ENCODE peak calls at places on chromosomes 16 and 17, in seven cellular contexts. One of them, this sample, is unnamed.

GRCh38 chr17:83079340-83079747 is at the start of gene METRNL:
- DNase-seq in colonic mucosa: peak
- DNase-seq in activated CD4-positive, CD25-positive, alpha-beta regulatory T cell: peak
- DNase-seq in Calu3: peak
- DNase-seq in AG10803: peak
- DNase-seq in NCI-H2171: peak
- DNase-seq in GOT3: peak
- DNase-seq in this sample: no peak

GRCh38 chr17:74137416-74137815 is 66.1 kb upstream of the RPL38 start:
- DNase-seq in colonic mucosa: no peak
- DNase-seq in activated CD4-positive, CD25-positive, alpha-beta regulatory T cell: no peak
- DNase-seq in Calu3: no peak
- DNase-seq in AG10803: no peak
- DNase-seq in NCI-H2171: no peak
- DNase-seq in GOT3: no peak
- DNase-seq in this sample: no peak

GRCh38 chr16:48194828-48195566 is 39.2 kb upstream of the ABCC12 start:
- DNase-seq in colonic mucosa: peak
- DNase-seq in activated CD4-positive, CD25-positive, alpha-beta regulatory T cell: no peak
- DNase-seq in Calu3: peak
- DNase-seq in AG10803: no peak
- DNase-seq in NCI-H2171: peak
- DNase-seq in GOT3: no peak
- DNase-seq in this sample: no peak

GRCh38 chr16:27547134-27547533 is 2.6 kb downstream of the GTF3C1 start:
- DNase-seq in colonic mucosa: no peak
- DNase-seq in activated CD4-positive, CD25-positive, alpha-beta regulatory T cell: no peak
- DNase-seq in Calu3: no peak
- DNase-seq in AG10803: peak
- DNase-seq in NCI-H2171: peak
- DNase-seq in GOT3: no peak
- DNase-seq in this sample: no peak

GRCh38 chr16:26505501-26505900 is 561.2 kb upstream of the C16orf82 start:
- DNase-seq in colonic mucosa: no peak
- DNase-seq in activated CD4-positive, CD25-positive, alpha-beta regulatory T cell: no peak
- DNase-seq in Calu3: no peak
- DNase-seq in AG10803: no peak
- DNase-seq in NCI-H2171: no peak
- DNase-seq in GOT3: no peak
- DNase-seq in this sample: no peak

GRCh38 chr16:28902909-28903308 is 22.1 kb downstream of the RABEP2 start:
- DNase-seq in colonic mucosa: no peak
- DNase-seq in activated CD4-positive, CD25-positive, alpha-beta regulatory T cell: no peak
- DNase-seq in Calu3: no peak
- DNase-seq in AG10803: no peak
- DNase-seq in NCI-H2171: no peak
- DNase-seq in GOT3: no peak
- DNase-seq in this sample: no peak

GRCh38 chr17:37744961-37745800 is at the start of gene HNF1B:
- DNase-seq in colonic mucosa: peak
- DNase-seq in activated CD4-positive, CD25-positive, alpha-beta regulatory T cell: no peak
- DNase-seq in Calu3: peak
- DNase-seq in AG10803: no peak
- DNase-seq in NCI-H2171: no peak
- DNase-seq in GOT3: no peak
- DNase-seq in this sample: no peak

GRCh38 chr17:15409721-15410247 is 57.6 kb downstream of the CDRT4 start:
- DNase-seq in colonic mucosa: no peak
- DNase-seq in activated CD4-positive, CD25-positive, alpha-beta regulatory T cell: no peak
- DNase-seq in Calu3: peak
- DNase-seq in AG10803: peak
- DNase-seq in NCI-H2171: no peak
- DNase-seq in GOT3: no peak
- DNase-seq in this sample: no peak

GRCh38 chr17:80008383-80008840 is 27.3 kb downstream of the TBC1D16 start:
- DNase-seq in colonic mucosa: peak
- DNase-seq in activated CD4-positive, CD25-positive, alpha-beta regulatory T cell: peak
- DNase-seq in Calu3: peak
- DNase-seq in AG10803: peak
- DNase-seq in NCI-H2171: peak
- DNase-seq in GOT3: no peak
- DNase-seq in this sample: peak

GRCh38 chr17:36593651-36594316 is 2.1 kb downstream of the DHRS11 start:
- DNase-seq in colonic mucosa: peak
- DNase-seq in activated CD4-positive, CD25-positive, alpha-beta regulatory T cell: no peak
- DNase-seq in Calu3: no peak
- DNase-seq in AG10803: no peak
- DNase-seq in NCI-H2171: no peak
- DNase-seq in GOT3: no peak
- DNase-seq in this sample: peak

GRCh38 chr16:84479716-84480450 is 24.6 kb downstream of the MEAK7 start:
- DNase-seq in colonic mucosa: no peak
- DNase-seq in activated CD4-positive, CD25-positive, alpha-beta regulatory T cell: no peak
- DNase-seq in Calu3: no peak
- DNase-seq in AG10803: no peak
- DNase-seq in NCI-H2171: no peak
- DNase-seq in GOT3: no peak
- DNase-seq in this sample: no peak

GRCh38 chr17:37743612-37743874 is 1.3 kb downstream of the HNF1B start:
- DNase-seq in colonic mucosa: peak
- DNase-seq in activated CD4-positive, CD25-positive, alpha-beta regulatory T cell: no peak
- DNase-seq in Calu3: peak
- DNase-seq in AG10803: no peak
- DNase-seq in NCI-H2171: no peak
- DNase-seq in GOT3: no peak
- DNase-seq in this sample: no peak

GRCh38 chr17:21119247-21119944 is 7.4 kb upstream of the DHRS7B start:
- DNase-seq in colonic mucosa: peak
- DNase-seq in activated CD4-positive, CD25-positive, alpha-beta regulatory T cell: peak
- DNase-seq in Calu3: peak
- DNase-seq in AG10803: peak
- DNase-seq in NCI-H2171: peak
- DNase-seq in GOT3: no peak
- DNase-seq in this sample: peak

GRCh38 chr17:7016886-7017826 is 4.7 kb downstream of the RNASEK start:
- DNase-seq in colonic mucosa: no peak
- DNase-seq in activated CD4-positive, CD25-positive, alpha-beta regulatory T cell: no peak
- DNase-seq in Calu3: no peak
- DNase-seq in AG10803: no peak
- DNase-seq in NCI-H2171: no peak
- DNase-seq in GOT3: no peak
- DNase-seq in this sample: no peak

GRCh38 chr17:75611746-75612437 is 21.3 kb upstream of the SMIM5 start:
- DNase-seq in colonic mucosa: peak
- DNase-seq in activated CD4-positive, CD25-positive, alpha-beta regulatory T cell: no peak
- DNase-seq in Calu3: no peak
- DNase-seq in AG10803: no peak
- DNase-seq in NCI-H2171: peak
- DNase-seq in GOT3: no peak
- DNase-seq in this sample: no peak

GRCh38 chr16:1474471-1474795 is 395 bp downstream of the CLCN7 start:
- DNase-seq in colonic mucosa: no peak
- DNase-seq in activated CD4-positive, CD25-positive, alpha-beta regulatory T cell: no peak
- DNase-seq in Calu3: no peak
- DNase-seq in AG10803: no peak
- DNase-seq in NCI-H2171: no peak
- DNase-seq in GOT3: no peak
- DNase-seq in this sample: no peak

GRCh38 chr17:77374170-77374936 is 233.6 kb downstream of the SEC14L1 start:
- DNase-seq in colonic mucosa: peak
- DNase-seq in activated CD4-positive, CD25-positive, alpha-beta regulatory T cell: no peak
- DNase-seq in Calu3: no peak
- DNase-seq in AG10803: peak
- DNase-seq in NCI-H2171: peak
- DNase-seq in GOT3: no peak
- DNase-seq in this sample: peak

GRCh38 chr17:60047590-60047989 is 31.1 kb downstream of the HEATR6 start:
- DNase-seq in colonic mucosa: no peak
- DNase-seq in activated CD4-positive, CD25-positive, alpha-beta regulatory T cell: no peak
- DNase-seq in Calu3: no peak
- DNase-seq in AG10803: no peak
- DNase-seq in NCI-H2171: no peak
- DNase-seq in GOT3: no peak
- DNase-seq in this sample: no peak

GRCh38 chr17:81878294-81878693 is 7.2 kb upstream of the ARHGDIA start:
- DNase-seq in colonic mucosa: no peak
- DNase-seq in activated CD4-positive, CD25-positive, alpha-beta regulatory T cell: no peak
- DNase-seq in Calu3: no peak
- DNase-seq in AG10803: no peak
- DNase-seq in NCI-H2171: no peak
- DNase-seq in GOT3: no peak
- DNase-seq in this sample: no peak

GRCh38 chr17:19928299-19928698 is 49.3 kb downstream of the AKAP10 start:
- DNase-seq in colonic mucosa: no peak
- DNase-seq in activated CD4-positive, CD25-positive, alpha-beta regulatory T cell: no peak
- DNase-seq in Calu3: no peak
- DNase-seq in AG10803: peak
- DNase-seq in NCI-H2171: no peak
- DNase-seq in GOT3: no peak
- DNase-seq in this sample: peak

GRCh38 chr17:76468634-76469010 is 1.2 kb downstream of the AANAT start:
- DNase-seq in colonic mucosa: no peak
- DNase-seq in activated CD4-positive, CD25-positive, alpha-beta regulatory T cell: no peak
- DNase-seq in Calu3: no peak
- DNase-seq in AG10803: no peak
- DNase-seq in NCI-H2171: no peak
- DNase-seq in GOT3: no peak
- DNase-seq in this sample: no peak

GRCh38 chr16:9092963-9093477 is 1.6 kb downstream of the HAPSTR1 start:
- DNase-seq in colonic mucosa: peak
- DNase-seq in activated CD4-positive, CD25-positive, alpha-beta regulatory T cell: no peak
- DNase-seq in Calu3: no peak
- DNase-seq in AG10803: no peak
- DNase-seq in NCI-H2171: peak
- DNase-seq in GOT3: no peak
- DNase-seq in this sample: peak

GRCh38 chr16:57132470-57132869 is 40.1 kb downstream of the CPNE2 start:
- DNase-seq in colonic mucosa: peak
- DNase-seq in activated CD4-positive, CD25-positive, alpha-beta regulatory T cell: no peak
- DNase-seq in Calu3: peak
- DNase-seq in AG10803: no peak
- DNase-seq in NCI-H2171: no peak
- DNase-seq in GOT3: no peak
- DNase-seq in this sample: no peak

GRCh38 chr17:7217113-7217987 is 2.3 kb downstream of the DLG4 start:
- DNase-seq in colonic mucosa: no peak
- DNase-seq in activated CD4-positive, CD25-positive, alpha-beta regulatory T cell: no peak
- DNase-seq in Calu3: no peak
- DNase-seq in AG10803: peak
- DNase-seq in NCI-H2171: peak
- DNase-seq in GOT3: no peak
- DNase-seq in this sample: no peak

GRCh38 chr17:82444941-82445521 is 5.5 kb downstream of the CYBC1 start:
- DNase-seq in colonic mucosa: no peak
- DNase-seq in activated CD4-positive, CD25-positive, alpha-beta regulatory T cell: no peak
- DNase-seq in Calu3: no peak
- DNase-seq in AG10803: no peak
- DNase-seq in NCI-H2171: no peak
- DNase-seq in GOT3: no peak
- DNase-seq in this sample: no peak

GRCh38 chr17:57899391-57899790 is 49.5 kb upstream of the MRPS23 start:
- DNase-seq in colonic mucosa: no peak
- DNase-seq in activated CD4-positive, CD25-positive, alpha-beta regulatory T cell: no peak
- DNase-seq in Calu3: no peak
- DNase-seq in AG10803: peak
- DNase-seq in NCI-H2171: peak
- DNase-seq in GOT3: no peak
- DNase-seq in this sample: no peak

GRCh38 chr17:8125196-8125946 is 1.5 kb upstream of the HES7 start:
- DNase-seq in colonic mucosa: peak
- DNase-seq in activated CD4-positive, CD25-positive, alpha-beta regulatory T cell: peak
- DNase-seq in Calu3: peak
- DNase-seq in AG10803: peak
- DNase-seq in NCI-H2171: no peak
- DNase-seq in GOT3: peak
- DNase-seq in this sample: peak

GRCh38 chr17:70144260-70144846 is 25.0 kb upstream of the KCNJ2 start:
- DNase-seq in colonic mucosa: no peak
- DNase-seq in activated CD4-positive, CD25-positive, alpha-beta regulatory T cell: no peak
- DNase-seq in Calu3: no peak
- DNase-seq in AG10803: peak
- DNase-seq in NCI-H2171: peak
- DNase-seq in GOT3: no peak
- DNase-seq in this sample: no peak

GRCh38 chr17:7477392-7478275 is 1.8 kb downstream of the ZBTB4 start:
- DNase-seq in colonic mucosa: peak
- DNase-seq in activated CD4-positive, CD25-positive, alpha-beta regulatory T cell: no peak
- DNase-seq in Calu3: peak
- DNase-seq in AG10803: peak
- DNase-seq in NCI-H2171: no peak
- DNase-seq in GOT3: no peak
- DNase-seq in this sample: no peak

GRCh38 chr16:75380870-75381269 is 52.4 kb downstream of the CFDP1 start:
- DNase-seq in colonic mucosa: no peak
- DNase-seq in activated CD4-positive, CD25-positive, alpha-beta regulatory T cell: no peak
- DNase-seq in Calu3: no peak
- DNase-seq in AG10803: peak
- DNase-seq in NCI-H2171: no peak
- DNase-seq in GOT3: no peak
- DNase-seq in this sample: no peak

GRCh38 chr17:47720754-47721533 is 12.1 kb upstream of the TBX21 start:
- DNase-seq in colonic mucosa: no peak
- DNase-seq in activated CD4-positive, CD25-positive, alpha-beta regulatory T cell: peak
- DNase-seq in Calu3: peak
- DNase-seq in AG10803: peak
- DNase-seq in NCI-H2171: no peak
- DNase-seq in GOT3: peak
- DNase-seq in this sample: peak

GRCh38 chr17:39527220-39527813 is 66.0 kb downstream of the CDK12 start:
- DNase-seq in colonic mucosa: no peak
- DNase-seq in activated CD4-positive, CD25-positive, alpha-beta regulatory T cell: no peak
- DNase-seq in Calu3: peak
- DNase-seq in AG10803: peak
- DNase-seq in NCI-H2171: peak
- DNase-seq in GOT3: no peak
- DNase-seq in this sample: no peak

GRCh38 chr17:10249271-10250010 is 51.0 kb upstream of the GAS7 start:
- DNase-seq in colonic mucosa: no peak
- DNase-seq in activated CD4-positive, CD25-positive, alpha-beta regulatory T cell: no peak
- DNase-seq in Calu3: no peak
- DNase-seq in AG10803: peak
- DNase-seq in NCI-H2171: no peak
- DNase-seq in GOT3: no peak
- DNase-seq in this sample: no peak

This sample was measured in activated naive CD4-positive, alpha-beta T cell treated with anti-CD3 and anti-CD28 coated beads, Interleukin-2, amount 50 U/mL, for 72 hours.